ENCODE peak calls at places on chromosomes 16 and 17, in six cellular contexts. P is OCI-LY7; U is stimulated activated CD4-positive, alpha-beta T cell treated with anti-CD3 and anti-CD28 coated beads, Interleukin-1b, Interleukin-23, amount 100 ng/mL, for 24 hours; R is RPMI8226; F is memory B cell; Y is NCI-H2081. W is an unnamed sample.

GRCh38 chr16:84086357-84086756 is 30.4 kb downstream of the MBTPS1 start:
- DNase-seq in P (no peak), U (no peak), R (no peak), F (no peak), Y (no peak), W (no peak)

GRCh38 chr17:27315796-27316465 is 22.0 kb downstream of the WSB1 start:
- DNase-seq in P (no peak), U (no peak), R (no peak), F (no peak), Y (no peak), W (no peak)

GRCh38 chr17:64420143-64420670 is 28.7 kb upstream of the MILR1 start:
- DNase-seq in P (peak), U (no peak), R (peak), F (peak), Y (peak), W (no peak)

GRCh38 chr17:74361613-74362391 is at the start of gene BTBD17:
- DNase-seq in P (no peak), U (no peak), R (peak), F (no peak), Y (peak), W (no peak)

GRCh38 chr17:2399572-2400473 is 1.0 kb downstream of the MNT start:
- DNase-seq in P (peak), U (peak), R (peak), F (peak), Y (peak), W (peak)

GRCh38 chr17:488993-489757 is 136.6 kb upstream of the RPH3AL start:
- DNase-seq in P (peak), U (no peak), R (no peak), F (peak), Y (no peak), W (no peak)

GRCh38 chr17:79045830-79046500 is 22.0 kb downstream of the C1QTNF1 start:
- DNase-seq in P (peak), U (peak), R (peak), F (peak), Y (peak), W (peak)

GRCh38 chr16:30122621-30123160 is 329 bp downstream of the MAPK3 start:
- DNase-seq in P (peak), U (no peak), R (peak), F (peak), Y (peak), W (no peak)

GRCh38 chr17:61618950-61619349 is 27.9 kb upstream of the NACA2 start:
- DNase-seq in P (no peak), U (no peak), R (no peak), F (no peak), Y (no peak), W (no peak)

GRCh38 chr16:20401475-20402016 is 3.0 kb downstream of the PDILT start:
- DNase-seq in P (no peak), U (no peak), R (no peak), F (no peak), Y (no peak), W (no peak)

GRCh38 chr16:70708381-70709253 is 22.8 kb upstream of the MTSS2 start:
- DNase-seq in P (no peak), U (no peak), R (no peak), F (no peak), Y (no peak), W (no peak)

GRCh38 chr17:2120550-2121335 is 65.8 kb downstream of the HIC1 start:
- DNase-seq in P (no peak), U (no peak), R (no peak), F (no peak), Y (no peak), W (no peak)

GRCh38 chr17:47852113-47852949 is 1.4 kb upstream of the SP6 start:
- DNase-seq in P (no peak), U (no peak), R (no peak), F (no peak), Y (no peak), W (no peak)

GRCh38 chr16:79370736-79371135 is 229.8 kb downstream of the MAF start:
- DNase-seq in P (no peak), U (no peak), R (no peak), F (no peak), Y (no peak), W (no peak)

GRCh38 chr16:18796377-18796776 is 5.0 kb downstream of the ARL6IP1 start:
- DNase-seq in P (no peak), U (no peak), R (no peak), F (no peak), Y (no peak), W (no peak)

GRCh38 chr17:17358866-17359265 is 55.7 kb downstream of the NT5M start:
- DNase-seq in P (no peak), U (no peak), R (no peak), F (no peak), Y (no peak), W (no peak)

GRCh38 chr17:73750975-73751374 is 106.7 kb upstream of the SDK2 start:
- DNase-seq in P (no peak), U (no peak), R (no peak), F (no peak), Y (no peak), W (no peak)

GRCh38 chr17:66715076-66715675 is 119.7 kb upstream of the CACNG5 start:
- DNase-seq in P (no peak), U (no peak), R (no peak), F (no peak), Y (no peak), W (no peak)

GRCh38 chr17:21275579-21276339 is 8.8 kb upstream of the MAP2K3 start:
- DNase-seq in P (peak), U (peak), R (peak), F (peak), Y (peak), W (peak)

W was measured in activated naive CD8-positive, alpha-beta T cell treated with anti-CD3 and anti-CD28 coated beads, Interleukin-2, amount 50 U/mL, for 16 hours.